ENCODE peak calls at places on chromosome 12, in four cellular contexts. W is right lobe of liver, J is adipocyte, R is lung. C is an unnamed sample. For H3K27me3, the result is how much of the 10 kb centered on the place peaks cover.

GRCh38 chr12:32301216-32301615 is 98.1 kb upstream of the FGD4 start:
- DNase-seq in W (no peak), J (no peak), R (no peak), C (no peak)

GRCh38 chr12:89244536-89244935 is 107.8 kb downstream of the DUSP6 start:
- DNase-seq in W (no peak), J (no peak), R (no peak), C (no peak)

GRCh38 chr12:25186038-25186787 is 8.7 kb downstream of the DNAI7 start:
- DNase-seq in W (no peak), J (no peak), R (no peak), C (no peak)

GRCh38 chr12:95837240-95838038 is 21.3 kb upstream of the SNRPF start:
- DNase-seq in W (no peak), J (no peak), R (no peak), C (no peak)

GRCh38 chr12:23502259-23502658 is 447.2 kb downstream of the SOX5 start:
- DNase-seq in W (no peak), J (no peak), R (no peak), C (no peak)

GRCh38 chr12:121649819-121650353 is 19.6 kb downstream of the MORN3 start:
- DNase-seq in W (no peak), J (no peak), R (no peak), C (no peak)

GRCh38 chr12:96199465-96199864 is 5.3 kb downstream of the ELK3 start:
- DNase-seq in W (no peak), J (no peak), R (no peak), C (no peak)

GRCh38 chr12:52217223-52217622 is 15.8 kb upstream of the KRT7 start:
- DNase-seq in W (peak), J (no peak), R (peak), C (peak)

GRCh38 chr12:5094986-5095385 is 51.3 kb downstream of the KCNA5 start:
- DNase-seq in W (no peak), J (no peak), R (no peak), C (no peak)

GRCh38 chr12:5201554-5202243 is 158.0 kb downstream of the KCNA5 start:
- DNase-seq in W (no peak), J (no peak), R (no peak), C (peak)

GRCh38 chr12:53963005-53963404 is 8.3 kb downstream of the HOXC12 start:
- DNase-seq in W (no peak), J (no peak), R (no peak), C (no peak)

GRCh38 chr12:57454566-57455373 is at the start of gene INHBE:
- DNase-seq in W (peak), J (peak), R (no peak), C (peak)
- H3K4me3 ChIP-seq in W (peak), J (no peak), R (no peak), C (peak)

GRCh38 chr12:57765003-57765697 is 1.7 kb downstream of the CYP27B1 start:
- DNase-seq in W (no peak), J (peak), R (no peak), C (peak)
- H3K27me3 ChIP-seq in W (under half), J (under half), R (under half), C (half or more)

GRCh38 chr12:107775093-107775721 is 703 bp downstream of the ASCL4 start:
- DNase-seq in W (no peak), J (no peak), R (no peak), C (peak)
- H3K4me3 ChIP-seq in W (no peak), J (no peak), R (no peak), C (peak)

GRCh38 chr12:106901276-106901675 is 54.4 kb upstream of the TMEM263 start:
- DNase-seq in W (no peak), J (no peak), R (no peak), C (no peak)
- H3K27me3 ChIP-seq in W (under half), J (under half), R (under half), C (under half)